ENCODE peak calls at places on chromosomes 2 and 18, in eight cellular contexts. F, I, Y, D, O, S, H and G are unnamed samples.

GRCh38 chr2:238988105-238988504 is 140.2 kb downstream of the TWIST2 start:
- DNase-seq in H (no peak), D (no peak), F (no peak), O (no peak), Y (no peak), I (no peak), S (no peak), G (no peak)

GRCh38 chr18:48975221-48975816 is 24.6 kb upstream of the SMAD7 start:
- DNase-seq in O (no peak), Y (no peak), F (no peak), S (no peak), I (no peak), D (no peak), H (peak), G (no peak)

GRCh38 chr2:153476491-153477095 is 2.0 kb downstream of the RPRM start:
- DNase-seq in D (no peak), O (no peak), Y (no peak), I (no peak), S (no peak), F (no peak), H (no peak), G (no peak)

GRCh38 chr2:159913897-159914296 is 115.9 kb upstream of the CD302 start:
- DNase-seq in D (no peak), S (no peak), H (no peak), Y (no peak), O (no peak), I (no peak), F (no peak), G (no peak)

GRCh38 chr18:45738660-45739059 is 14.7 kb downstream of the SLC14A1 start:
- DNase-seq in H (no peak), F (no peak), I (no peak), O (no peak), S (no peak), Y (no peak), D (no peak), G (no peak)

GRCh38 chr2:46915281-46915810 is at the start of gene MCFD2:
- DNase-seq in O (no peak), D (no peak), I (peak), S (no peak), H (no peak), F (no peak), Y (no peak), G (no peak)

GRCh38 chr18:48915621-48916425 is 34.9 kb downstream of the SMAD7 start:
- DNase-seq in Y (no peak), F (no peak), S (no peak), I (no peak), D (no peak), O (no peak), H (no peak), G (no peak)

GRCh38 chr2:120447122-120447785 is 101.3 kb downstream of the INHBB start:
- DNase-seq in F (no peak), S (no peak), D (no peak), I (no peak), Y (no peak), O (no peak), H (no peak), G (no peak)

GRCh38 chr2:96937586-96937985 is 48.8 kb downstream of the FAM178B start:
- DNase-seq in Y (no peak), S (no peak), D (no peak), I (no peak), F (peak), O (no peak), H (no peak), G (no peak)

GRCh38 chr2:190911813-190912212 is 31.2 kb downstream of the GLS start:
- DNase-seq in Y (no peak), H (no peak), S (no peak), D (no peak), I (peak), O (no peak), F (no peak), G (peak)

GRCh38 chr2:11112870-11113428 is 42.3 kb upstream of the SLC66A3 start:
- DNase-seq in F (no peak), Y (no peak), O (no peak), S (no peak), I (no peak), H (no peak), D (no peak), G (no peak)

GRCh38 chr2:15737314-15738224 is 145.9 kb downstream of the DDX1 start:
- DNase-seq in O (no peak), I (no peak), S (no peak), D (no peak), H (no peak), Y (no peak), F (no peak), G (no peak)

GRCh38 chr2:224722250-224722649 is 6.1 kb upstream of the CCDC195 start:
- DNase-seq in I (no peak), H (no peak), D (no peak), Y (no peak), S (no peak), O (no peak), F (no peak), G (no peak)

GRCh38 chr2:201788371-201788770 is 7.6 kb upstream of the ALS2 start:
- DNase-seq in H (no peak), Y (no peak), I (no peak), D (no peak), O (no peak), F (no peak), S (no peak), G (no peak)

GRCh38 chr2:122206101-122206500 is 450.6 kb downstream of the TSN start:
- DNase-seq in I (no peak), Y (no peak), H (no peak), F (no peak), O (no peak), D (no peak), S (no peak), G (no peak)

GRCh38 chr2:25377822-25378421 is 36.2 kb upstream of the DNMT3A start:
- DNase-seq in S (no peak), F (no peak), I (no peak), O (no peak), H (no peak), D (no peak), Y (no peak), G (no peak)

GRCh38 chr2:186125156-186125555 is 360.9 kb upstream of the ZC3H15 start:
- DNase-seq in Y (no peak), I (no peak), O (no peak), F (no peak), D (no peak), S (no peak), H (no peak), G (no peak)